ENCODE peak calls at places on chromosomes 2 and 18, in nine cellular contexts. P is sigmoid colon, Q is Panc1, Z is GM23338, V is K562, H is suprapubic skin, M is GM12878, B is spleen, J is stomach. C is an unnamed sample.

GRCh38 chr2:54274781-54275242 is 18.8 kb upstream of the TSPYL6 start:
- DNase-seq in P (no peak), Q (no peak), Z (no peak), V (no peak), H (no peak), M (no peak), B (no peak), J (no peak), C (no peak)

GRCh38 chr2:12847694-12848093 is 131.0 kb downstream of the TRIB2 start:
- DNase-seq in P (no peak), Q (no peak), Z (no peak), V (no peak), H (no peak), M (no peak), B (no peak), J (no peak), C (no peak)

GRCh38 chr2:39065616-39066015 is 55.2 kb downstream of the SOS1 start:
- DNase-seq in P (no peak), Q (no peak), Z (no peak), V (no peak), H (no peak), M (no peak), B (no peak), J (no peak), C (no peak)

GRCh38 chr2:207166039-207166348 is 246 bp upstream of the KLF7 start:
- DNase-seq in P (peak; percentile 100), Q (peak; percentile 97), Z (peak; percentile 99), V (peak; percentile 86), H (peak; percentile 99), M (peak; percentile 95), B (peak; percentile 98), J (peak; percentile 98), C (peak; percentile 100)

GRCh38 chr2:190277234-190278112 is 42.2 kb downstream of the HIBCH start:
- DNase-seq in P (no peak), Q (no peak), Z (peak; percentile 68), V (peak; percentile 66), H (no peak), M (no peak), B (no peak), J (no peak), C (no peak)

GRCh38 chr2:51995293-51995692 is 963.4 kb upstream of the NRXN1 start:
- DNase-seq in P (no peak), Q (no peak), Z (no peak), V (no peak), H (no peak), M (no peak), B (no peak), J (no peak), C (no peak)

GRCh38 chr2:16763493-16763899 is 97.9 kb upstream of the CYRIA start:
- DNase-seq in P (no peak), Q (no peak), Z (no peak), V (no peak), H (no peak), M (no peak), B (no peak), J (no peak), C (no peak)

GRCh38 chr18:54269924-54270844 is 867 bp downstream of the POLI start:
- DNase-seq in P (peak; percentile 80), Q (no peak), Z (peak; percentile 85), V (peak; percentile 72), H (no peak), M (no peak), B (peak; percentile 89), J (peak; percentile 42), C (no peak)

GRCh38 chr2:226802573-226802972 is 3.0 kb upstream of the IRS1 start:
- DNase-seq in P (no peak), Q (no peak), Z (peak; percentile 79), V (peak; percentile 71), H (no peak), M (no peak), B (no peak), J (no peak), C (no peak)

GRCh38 chr2:173205375-173205774 is 129.7 kb downstream of the MAP3K20 start:
- DNase-seq in P (peak; percentile 97), Q (no peak), Z (no peak), V (no peak), H (no peak), M (no peak), B (no peak), J (peak; percentile 32), C (peak; percentile 94)

GRCh38 chr2:25821225-25822056 is 56.8 kb downstream of the ASXL2 start:
- DNase-seq in P (no peak), Q (no peak), Z (no peak), V (peak; percentile 13), H (no peak), M (no peak), B (no peak), J (no peak), C (no peak)

GRCh38 chr2:206083602-206084467 is 2.1 kb downstream of the INO80D start:
- DNase-seq in P (no peak), Q (no peak), Z (peak; percentile 96), V (peak; percentile 31), H (no peak), M (peak; percentile 27), B (no peak), J (peak; percentile 34), C (no peak)

GRCh38 chr2:10278029-10278762 is 24.5 kb upstream of the HPCAL1 start:
- DNase-seq in P (peak; percentile 83), Q (no peak), Z (no peak), V (peak; percentile 91), H (no peak), M (no peak), B (peak; percentile 87), J (no peak), C (no peak)

GRCh38 chr2:126656311-126657145 is 570 bp downstream of the GYPC start:
- DNase-seq in P (no peak), Q (no peak), Z (peak; percentile 65), V (peak; percentile 55), H (peak; percentile 82), M (no peak), B (peak; percentile 93), J (no peak), C (no peak)

GRCh38 chr2:175218551-175218950 is 37.0 kb upstream of the ATP5MC3 start:
- DNase-seq in P (no peak), Q (no peak), Z (no peak), V (no peak), H (no peak), M (no peak), B (no peak), J (no peak), C (no peak)

DNA sequence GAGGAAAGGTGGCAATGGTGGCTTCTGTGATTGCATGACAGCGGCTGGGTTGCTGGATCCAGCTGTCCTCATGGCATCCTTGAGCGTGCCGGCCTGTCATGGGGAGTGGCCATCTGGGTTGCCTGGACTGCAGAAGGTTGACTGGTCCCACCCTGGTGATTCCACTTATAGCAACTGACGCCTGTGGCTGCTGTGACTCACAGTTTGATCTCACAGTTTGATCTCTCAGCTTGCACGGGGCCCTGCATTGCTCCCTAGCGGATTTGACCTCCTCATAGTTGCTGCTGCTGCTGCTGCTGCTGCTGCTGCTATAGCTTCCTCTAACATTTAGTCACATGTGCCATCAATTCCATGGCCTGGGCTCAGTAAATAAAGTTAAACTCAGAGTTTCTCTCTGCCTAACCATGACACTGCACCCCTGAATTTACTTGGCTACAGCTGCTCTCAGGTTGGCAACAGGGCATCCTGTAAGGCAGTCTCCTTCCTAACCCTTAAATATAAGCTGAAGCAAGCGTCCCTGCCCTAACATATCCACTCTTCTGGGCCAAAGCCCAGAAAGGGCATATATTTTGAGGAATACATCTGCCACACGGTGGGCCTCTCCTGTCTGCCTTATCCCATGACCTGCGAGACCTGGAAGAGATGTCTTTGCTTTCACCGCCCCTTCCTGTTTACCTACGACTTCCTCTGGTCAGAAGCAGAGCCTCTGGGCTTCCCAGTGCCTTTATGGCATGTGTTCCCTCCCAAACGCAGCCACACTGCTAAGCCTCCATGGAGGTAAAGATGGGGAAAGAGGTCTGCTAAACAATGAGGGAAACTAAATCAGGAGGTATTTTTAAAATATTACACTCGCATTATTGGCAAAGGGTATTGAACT is 37.8 kb upstream of the CCDC150 start:
- DNase-seq in P (peak; percentile 66), Q (peak; percentile 83), Z (peak; percentile 33), V (peak; percentile 67), H (no peak), M (no peak), B (no peak), J (peak; percentile 26), C (no peak)
- TF ChIP-seq POLR2AphosphoS5 in P (no peak), Q (no peak), Z (no peak), V (no peak), H (no peak), M (no peak), B (no peak), J (no peak), C (no peak)

GRCh38 chr2:66201242-66201641 is 233.7 kb upstream of the MEIS1 start:
- DNase-seq in P (no peak), Q (no peak), Z (peak; percentile 12), V (no peak), H (no peak), M (no peak), B (no peak), J (no peak), C (no peak)
- TF ChIP-seq POLR2AphosphoS5 in P (no peak), Q (no peak), Z (no peak), V (no peak), H (no peak), M (no peak), B (no peak), J (no peak), C (no peak)

DNA sequence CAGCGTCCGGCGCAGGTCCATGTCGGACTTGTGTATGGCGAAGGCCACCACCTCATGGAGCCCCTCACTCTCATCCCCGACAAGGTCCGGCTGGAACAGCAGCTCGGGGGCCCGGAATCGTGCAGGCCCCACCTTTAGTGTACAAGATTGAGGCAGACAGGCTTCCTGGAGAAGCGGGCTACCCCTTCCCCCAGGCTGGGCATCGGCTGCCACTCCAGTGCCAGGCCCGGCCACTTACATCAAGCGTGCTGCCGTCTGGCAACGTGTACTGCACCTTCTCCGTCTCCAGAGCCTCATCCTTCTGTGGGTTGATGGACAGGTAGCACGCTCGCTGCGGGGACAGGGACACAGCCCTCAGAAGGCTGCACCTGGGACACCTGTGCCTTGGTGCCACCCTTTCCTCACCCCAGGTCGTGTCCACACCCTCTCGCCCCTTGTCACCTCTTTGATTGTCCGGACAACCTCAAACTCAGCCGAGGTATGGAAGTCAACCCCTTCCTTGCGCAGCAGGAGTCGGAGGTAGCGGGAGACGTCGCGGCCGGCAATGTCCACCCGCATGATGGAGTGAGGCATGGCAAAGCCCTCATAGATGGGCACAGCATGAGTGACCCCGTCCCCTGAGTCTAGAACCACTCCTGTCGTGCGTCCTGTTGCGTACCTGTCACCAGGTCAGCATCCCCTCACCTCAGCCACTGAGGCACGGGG is 5.7 kb downstream of the ACTR1B start:
- DNase-seq in P (no peak), Q (no peak), Z (no peak), V (no peak), H (no peak), M (no peak), B (no peak), J (no peak), C (no peak)
- TF ChIP-seq POLR2AphosphoS5 in P (no peak), Q (no peak), Z (no peak), V (no peak), H (no peak), M (no peak), B (peak; percentile 53), J (no peak), C (no peak)

DNA sequence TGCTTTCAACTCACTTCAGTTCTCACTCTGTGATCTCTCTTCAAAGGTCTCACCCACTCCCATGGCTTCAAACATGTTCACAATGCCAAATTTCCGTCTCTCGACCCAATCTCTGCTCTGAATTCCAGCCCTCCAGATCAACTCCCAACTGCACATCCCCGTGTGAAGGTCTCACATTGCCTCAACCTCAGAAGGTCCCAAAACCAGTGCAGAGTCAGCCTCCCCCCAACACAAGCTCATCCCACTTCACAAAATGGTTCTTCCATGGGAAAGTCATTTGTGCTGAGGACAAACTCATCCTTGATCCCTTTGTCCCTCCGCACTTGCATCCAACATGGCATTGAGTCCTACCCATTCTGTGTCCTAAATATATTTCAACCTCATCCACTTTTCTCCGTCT is 31.0 kb upstream of the GNAL start:
- DNase-seq in P (no peak), Q (no peak), Z (no peak), V (no peak), H (no peak), M (no peak), B (no peak), J (no peak), C (no peak)
- TF ChIP-seq POLR2AphosphoS5 in P (no peak), Q (no peak), Z (no peak), V (no peak), H (no peak), M (no peak), B (no peak), J (no peak), C (no peak)

C was measured in esophagus muscularis mucosa.